ENCODE peak calls at places on chromosomes 12 and 14, in nine cellular contexts. Q is WERI-Rb-1, F is astrocyte, W is OCI-LY7, I is cardiac muscle cell, B is bronchial epithelial cell, H is endodermal cell, K is nephron progenitor cell, L is Calu3. M is an unnamed sample.

GRCh38 chr14:91998667-91999570 is 40.9 kb downstream of the TRIP11 start:
- DNase-seq in Q (no peak), F (no peak), W (no peak), I (no peak), B (no peak), H (no peak), K (no peak), L (no peak), M (no peak)

GRCh38 chr12:50065726-50066310 is 8.4 kb downstream of the ASIC1 start:
- DNase-seq in Q (no peak), F (no peak), W (no peak), I (no peak), B (no peak), H (no peak), K (no peak), L (no peak), M (no peak)

GRCh38 chr12:17030338-17030737 is 424.4 kb upstream of the LMO3 start:
- DNase-seq in Q (no peak), F (no peak), W (no peak), I (no peak), B (no peak), H (no peak), K (no peak), L (no peak), M (no peak)

GRCh38 chr12:112112423-112113132 is 4.0 kb upstream of the NAA25 start:
- DNase-seq in Q (no peak), F (no peak), W (no peak), I (no peak), B (peak), H (peak), K (no peak), L (peak), M (no peak)

GRCh38 chr12:81297606-81298005 is 219.7 kb downstream of the ACSS3 start:
- DNase-seq in Q (no peak), F (peak), W (no peak), I (no peak), B (no peak), H (no peak), K (no peak), L (no peak), M (no peak)

GRCh38 chr14:61472025-61472672 is 150.8 kb downstream of the PRKCH start:
- DNase-seq in Q (no peak), F (peak), W (peak), I (peak), B (peak), H (peak), K (no peak), L (peak), M (peak)

GRCh38 chr12:115000038-115000437 is 316.1 kb upstream of the TBX3 start:
- DNase-seq in Q (no peak), F (peak), W (peak), I (peak), B (no peak), H (no peak), K (no peak), L (no peak), M (no peak)

GRCh38 chr14:73462078-73462715 is 3.9 kb upstream of the NUMB start:
- DNase-seq in Q (peak), F (peak), W (no peak), I (peak), B (no peak), H (peak), K (no peak), L (peak), M (peak)

GRCh38 chr12:77189463-77189862 is 124.1 kb upstream of the E2F7 start:
- DNase-seq in Q (peak), F (peak), W (no peak), I (no peak), B (peak), H (no peak), K (no peak), L (no peak), M (no peak)

GRCh38 chr12:116164263-116164817 is 113.2 kb downstream of the MED13L start:
- DNase-seq in Q (peak), F (peak), W (no peak), I (no peak), B (no peak), H (no peak), K (no peak), L (no peak), M (no peak)

GRCh38 chr14:89000007-89000942 is 175.8 kb downstream of the TTC8 start:
- DNase-seq in Q (peak), F (peak), W (no peak), I (no peak), B (peak), H (peak), K (no peak), L (peak), M (peak)

DNA sequence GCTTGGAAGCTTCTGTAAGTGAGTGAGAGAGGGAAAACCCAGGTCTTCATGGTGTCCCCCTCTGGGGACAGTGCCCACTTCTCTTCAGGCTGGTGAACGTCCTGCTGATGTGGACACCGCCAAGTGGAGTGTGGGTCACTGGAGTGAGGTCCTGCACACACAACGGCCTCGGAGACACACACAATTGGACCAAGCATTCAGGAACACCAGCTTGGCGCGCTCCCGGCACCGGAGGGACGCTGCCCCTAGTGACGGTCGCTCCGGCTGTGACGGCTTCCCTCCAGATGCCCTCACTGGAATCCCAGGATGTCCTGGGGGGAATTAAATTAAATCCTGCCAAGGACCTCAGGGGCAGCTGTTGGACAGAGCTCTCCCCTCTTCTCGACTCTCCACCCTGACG is 123.1 kb downstream of the ZNF664 start:
- DNase-seq in Q (no peak), F (no peak), W (no peak), I (no peak), B (no peak), H (no peak), K (no peak), L (no peak), M (no peak)
- TF ChIP-seq CTCF in Q (peak), F (no peak), W (no peak), I (no peak), B (no peak), H (no peak), K (no peak), L (no peak), M (no peak)

GRCh38 chr14:69572634-69573135 is 2.0 kb downstream of the CCDC177 start:
- DNase-seq in Q (no peak), F (no peak), W (no peak), I (no peak), B (no peak), H (no peak), K (no peak), L (no peak), M (no peak)

GRCh38 chr14:69569859-69570258 is 4.8 kb downstream of the CCDC177 start:
- DNase-seq in Q (no peak), F (no peak), W (no peak), I (no peak), B (no peak), H (no peak), K (no peak), L (no peak), M (no peak)

GRCh38 chr14:69571879-69572633 is 2.6 kb downstream of the CCDC177 start:
- DNase-seq in Q (no peak), F (no peak), W (peak), I (peak), B (peak), H (peak), K (no peak), L (peak), M (no peak)

GRCh38 chr14:69571449-69571878 is 3.2 kb downstream of the CCDC177 start:
- DNase-seq in Q (no peak), F (no peak), W (no peak), I (no peak), B (no peak), H (no peak), K (no peak), L (no peak), M (no peak)

DNA sequence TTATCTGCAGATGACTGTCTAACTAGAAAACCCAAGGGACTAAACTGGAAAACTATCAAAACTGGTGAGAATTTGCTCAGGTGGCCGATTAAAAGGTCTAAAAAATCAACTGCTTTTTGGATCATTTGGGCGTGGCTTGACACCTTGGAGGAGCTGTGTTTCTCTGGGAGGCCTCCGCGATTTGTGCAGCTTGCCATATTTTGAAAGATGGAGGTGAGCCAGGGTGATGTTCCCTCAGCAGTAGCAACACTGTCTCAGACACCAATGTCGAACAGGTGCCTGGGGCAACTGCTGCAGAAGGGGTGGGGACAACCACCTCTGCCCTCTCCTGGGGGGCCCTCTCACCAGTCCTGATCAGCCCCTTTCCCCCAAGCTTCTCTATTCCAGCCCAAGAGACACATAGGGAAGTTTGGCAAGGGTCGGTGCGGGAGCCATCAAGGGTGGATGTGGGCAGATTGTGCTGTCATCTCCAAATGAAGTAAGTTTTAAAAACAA is 3.8 kb downstream of the CCDC177 start:
- DNase-seq in Q (no peak), F (no peak), W (no peak), I (no peak), B (no peak), H (no peak), K (no peak), L (no peak), M (no peak)
- TF ChIP-seq CTCF in Q (no peak), F (no peak), W (no peak), I (no peak), B (no peak), H (no peak), K (no peak), L (no peak), M (no peak)

GRCh38 chr12:6866163-6866919 is 990 bp upstream of the TPI1 start:
- DNase-seq in Q (peak), F (no peak), W (no peak), I (no peak), B (no peak), H (peak), K (peak), L (no peak), M (no peak)

GRCh38 chr12:6866920-6867406 is 368 bp upstream of the TPI1 start:
- DNase-seq in Q (no peak), F (no peak), W (no peak), I (no peak), B (no peak), H (no peak), K (no peak), L (peak), M (no peak)

GRCh38 chr12:6869049-6870021 is 2.0 kb downstream of the TPI1 start:
- DNase-seq in Q (peak), F (no peak), W (peak), I (peak), B (peak), H (peak), K (peak), L (peak), M (peak)

GRCh38 chr12:6867407-6868210 is at the start of gene TPI1:
- DNase-seq in Q (peak), F (peak), W (peak), I (peak), B (peak), H (peak), K (peak), L (peak), M (peak)

GRCh38 chr12:6868211-6869048 is 1.1 kb downstream of the TPI1 start:
- DNase-seq in Q (no peak), F (no peak), W (peak), I (no peak), B (no peak), H (peak), K (no peak), L (no peak), M (no peak)
- TF ChIP-seq CTCF in Q (peak), F (peak), W (peak), I (peak), B (peak), H (no peak), K (no peak), L (no peak), M (peak)

GRCh38 chr14:103382375-103382774 is 2.8 kb upstream of the MARK3 start:
- DNase-seq in Q (no peak), F (peak), W (no peak), I (no peak), B (peak), H (no peak), K (no peak), L (no peak), M (no peak)

GRCh38 chr14:103384450-103385152 is 614 bp upstream of the MARK3 start:
- DNase-seq in Q (no peak), F (no peak), W (no peak), I (no peak), B (no peak), H (no peak), K (no peak), L (peak), M (no peak)

GRCh38 chr14:103386632-103387329 is 1.6 kb downstream of the MARK3 start:
- DNase-seq in Q (no peak), F (no peak), W (peak), I (peak), B (no peak), H (no peak), K (peak), L (no peak), M (no peak)

GRCh38 chr14:103385994-103386491 is 828 bp downstream of the MARK3 start:
- DNase-seq in Q (peak), F (no peak), W (peak), I (peak), B (no peak), H (no peak), K (peak), L (peak), M (no peak)

GRCh38 chr14:103385153-103385993 is at the start of gene MARK3:
- DNase-seq in Q (peak), F (peak), W (peak), I (peak), B (peak), H (peak), K (peak), L (peak), M (peak)
- TF ChIP-seq CTCF in Q (peak), F (no peak), W (peak), I (peak), B (no peak), H (peak), K (no peak), L (no peak), M (no peak)